ENCODE peak calls at places on chromosomes 7 and 10, in four cellular contexts. U, B, A and V are unnamed samples.
A peak's percentile ranks its signal among the peaks of the same experiment; 100 is the strongest.

GRCh38 chr7:95672434-95672833 is 76.1 kb upstream of the PDK4 start:
- DNase-seq in B (no peak), A (no peak), U (no peak), V (no peak)

GRCh38 chr7:105876964-105877601 is 684 bp upstream of the ATXN7L1 start:
- DNase-seq in B (peak; percentile 66), U (peak; percentile 70), A (peak; percentile 53), V (peak; percentile 58)

GRCh38 chr7:20350518-20350951 is 19.8 kb downstream of the ITGB8 start:
- DNase-seq in U (no peak), A (peak; percentile 63), B (no peak), V (no peak)

GRCh38 chr7:909358-910329 is 33.3 kb downstream of the GET4 start:
- DNase-seq in A (no peak), B (no peak), U (peak; percentile 80), V (peak; percentile 83)

GRCh38 chr10:78910476-78910875 is 158.3 kb upstream of the ZMIZ1 start:
- DNase-seq in U (no peak), B (no peak), A (no peak), V (no peak)

GRCh38 chr7:5636914-5637313 is 144.5 kb downstream of the RNF216 start:
- DNase-seq in A (peak; percentile 68), U (peak; percentile 93), B (no peak), V (peak; percentile 79)

GRCh38 chr10:34670101-34670500 is 145.0 kb downstream of the PARD3 start:
- DNase-seq in B (no peak), U (no peak), A (no peak), V (no peak)

GRCh38 chr10:88598060-88598459 is 11.5 kb downstream of the LIPJ start:
- DNase-seq in U (no peak), A (no peak), B (no peak), V (no peak)

GRCh38 chr10:68992721-68993440 is 4.3 kb downstream of the KIFBP start:
- DNase-seq in U (peak; percentile 82), A (no peak), B (no peak), V (peak; percentile 74)

GRCh38 chr10:4981722-4982471 is 18.7 kb downstream of the AKR1C1 start:
- DNase-seq in A (no peak), B (no peak), U (no peak), V (no peak)

GRCh38 chr10:132570771-132571564 is 33.4 kb downstream of the INPP5A start:
- DNase-seq in A (no peak), B (no peak), U (peak; percentile 67), V (no peak)

GRCh38 chr7:595621-596010 is 76.0 kb upstream of the PDGFA start:
- DNase-seq in A (no peak), U (no peak), B (no peak), V (no peak)

GRCh38 chr7:6536899-6537298 is 14.4 kb downstream of the GRID2IP start:
- DNase-seq in U (no peak), A (no peak), B (peak; percentile 79), V (peak; percentile 44)

GRCh38 chr7:105621617-105622016 is 40.3 kb upstream of the EFCAB10 start:
- DNase-seq in A (peak; percentile 65), U (no peak), B (no peak), V (peak; percentile 45)

GRCh38 chr10:122557516-122557915 is 3.0 kb upstream of the DMBT1 start:
- DNase-seq in A (no peak), B (no peak), U (no peak), V (no peak)

GRCh38 chr10:2985729-2986232 is 81.6 kb upstream of the PFKP start:
- DNase-seq in A (no peak), B (no peak), U (no peak), V (peak; percentile 65)

GRCh38 chr10:5628798-5629788 is 37.3 kb downstream of the ASB13 start:
- DNase-seq in U (no peak), A (no peak), B (no peak), V (no peak)

GRCh38 chr10:18418579-18419210 is 232.7 kb downstream of the NSUN6 start:
- DNase-seq in A (no peak), U (no peak), B (no peak), V (no peak)

GRCh38 chr10:117370205-117370604 is 5.0 kb downstream of the PDZD8 start:
- DNase-seq in U (no peak), A (no peak), B (no peak), V (no peak)

GRCh38 chr7:79290398-79290797 is 163.1 kb downstream of the MAGI2 start:
- DNase-seq in A (no peak), B (no peak), U (no peak), V (no peak)

GRCh38 chr7:33471636-33472242 is 342.4 kb downstream of the BBS9 start:
- DNase-seq in B (no peak), A (no peak), U (no peak), V (no peak)

GRCh38 chr7:47292832-47293309 is 289.0 kb downstream of the TNS3 start:
- DNase-seq in U (no peak), B (no peak), A (no peak), V (no peak)

GRCh38 chr7:134028853-134029252 is 98.3 kb upstream of the LRGUK start:
- DNase-seq in U (no peak), B (no peak), A (no peak), V (no peak)

GRCh38 chr10:81116990-81117389 is 579.3 kb downstream of the SH2D4B start:
- DNase-seq in A (no peak), B (no peak), U (no peak), V (no peak)

GRCh38 chr10:104767745-104768144 is 126.7 kb downstream of the SORCS3 start:
- DNase-seq in A (no peak), U (no peak), B (no peak), V (no peak)

GRCh38 chr7:29353810-29354209 is 159.2 kb downstream of the CHN2 start:
- DNase-seq in B (no peak), U (no peak), A (no peak), V (no peak)
- H3K4me3 ChIP-seq in B (no peak overlapping the region), U (no peak overlapping the region), A (no peak overlapping the region), V (no peak overlapping the region)

DNA sequence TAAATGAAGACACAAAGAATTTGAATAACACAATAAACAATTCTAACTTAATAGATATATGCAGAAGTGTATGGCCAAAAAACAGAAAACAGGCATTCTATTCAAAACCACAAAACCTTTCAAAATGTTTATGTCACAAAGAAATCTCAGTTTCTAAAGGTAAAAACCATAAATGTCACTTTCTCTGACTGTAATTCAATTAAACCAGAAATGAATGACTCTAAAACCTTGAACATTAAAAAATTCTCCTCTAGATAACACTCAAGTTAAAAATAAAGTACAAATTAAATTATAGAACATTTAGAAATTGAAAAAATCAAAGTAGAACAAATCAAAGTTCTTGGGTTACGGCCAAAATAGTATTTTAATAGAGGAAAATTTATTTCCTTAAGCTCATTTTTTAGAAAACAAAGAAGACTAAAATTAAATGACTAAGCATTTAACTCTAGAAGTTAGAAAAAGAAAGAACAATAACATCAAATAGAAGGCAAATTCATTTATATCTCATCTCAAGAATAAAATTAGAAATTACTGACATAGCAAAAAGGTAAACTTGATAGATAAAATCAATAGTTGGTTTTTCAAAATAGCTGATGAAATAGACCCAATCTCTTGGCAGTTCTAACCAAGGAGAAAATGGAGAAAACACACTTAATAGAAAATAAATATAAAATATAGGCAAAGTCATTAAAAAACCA is 198.8 kb downstream of the TEX36 start:
- DNase-seq in B (no peak), U (no peak), A (no peak), V (no peak)
- H3K27me3 ChIP-seq in B (peaks cover 3% of the 10 kb centered on the region), U (no peaks in the 10 kb centered on the region), A (peaks cover 3% of the 10 kb centered on the region), V (peaks cover 16% of the 10 kb centered on the region)

DNA sequence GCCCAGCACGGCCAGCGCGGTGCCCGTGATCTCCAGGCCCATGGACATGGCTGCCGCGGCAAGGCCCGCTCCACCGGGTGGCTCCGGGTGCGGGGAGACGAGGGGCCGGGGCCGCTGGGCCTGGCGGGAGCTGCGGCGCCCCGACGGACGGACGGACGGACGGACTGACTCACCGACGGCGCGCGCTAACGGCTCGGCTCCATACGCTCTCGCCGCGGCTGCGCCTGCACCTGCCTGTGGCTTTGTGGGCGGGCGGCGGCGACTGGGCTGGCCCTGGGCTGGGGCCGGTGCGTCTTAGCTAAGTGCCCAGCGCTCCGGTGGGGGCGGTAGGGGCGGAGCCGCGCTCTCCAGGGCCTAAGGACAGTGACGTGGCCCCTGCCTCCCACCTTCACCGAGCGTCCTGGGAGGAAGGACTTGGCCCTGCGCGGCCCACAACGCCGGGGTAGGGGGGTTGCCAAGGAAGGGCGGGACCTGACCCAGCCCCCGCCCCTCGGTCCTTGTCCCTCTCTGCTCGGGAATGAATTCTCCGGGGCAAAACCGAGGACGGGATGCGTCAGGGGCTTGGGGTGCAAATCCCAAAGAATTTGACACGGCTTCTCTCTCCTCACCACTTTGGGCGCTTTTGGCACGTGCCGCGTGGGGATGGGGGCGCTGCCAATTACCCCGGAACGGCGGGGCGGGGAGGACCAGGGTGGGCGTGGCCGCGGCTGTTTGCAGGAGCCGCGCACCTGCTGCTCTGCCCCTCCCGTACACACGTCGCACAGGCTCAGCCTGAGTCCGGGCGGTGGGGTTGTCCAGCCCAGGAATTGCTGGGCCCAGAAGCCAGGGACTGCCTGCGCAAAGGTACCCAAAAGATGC is at the start of gene CLDN3:
- DNase-seq in A (no peak), U (no peak), B (peak; percentile 23), V (no peak)
- H3K4me3 ChIP-seq in A (peak within 1 kb of the TSS; percentile 18), U (peak within 1 kb of the TSS; percentile 25), B (peak within 1 kb of the TSS; percentile 42), V (no peak within 1 kb of the TSS)

GRCh38 chr7:97001221-97001620 is 4.1 kb upstream of the DLX6 start:
- DNase-seq in U (no peak), A (no peak), B (no peak), V (no peak)
- H3K27me3 ChIP-seq in U (peaks cover 34% of the 10 kb centered on the region), A (peaks cover 97% of the 10 kb centered on the region), B (no peaks in the 10 kb centered on the region), V (no peaks in the 10 kb centered on the region)

GRCh38 chr10:31803606-31804195 is 124.9 kb downstream of the ARHGAP12 start:
- DNase-seq in A (no peak), U (no peak), B (no peak), V (no peak)

GRCh38 chr10:31808258-31809218 is 120.1 kb downstream of the ARHGAP12 start:
- DNase-seq in B (peak; percentile 28), U (no peak), A (no peak), V (peak; percentile 8)

GRCh38 chr10:31799181-31799580 is 129.4 kb downstream of the ARHGAP12 start:
- DNase-seq in A (no peak), U (no peak), B (no peak), V (no peak)

DNA sequence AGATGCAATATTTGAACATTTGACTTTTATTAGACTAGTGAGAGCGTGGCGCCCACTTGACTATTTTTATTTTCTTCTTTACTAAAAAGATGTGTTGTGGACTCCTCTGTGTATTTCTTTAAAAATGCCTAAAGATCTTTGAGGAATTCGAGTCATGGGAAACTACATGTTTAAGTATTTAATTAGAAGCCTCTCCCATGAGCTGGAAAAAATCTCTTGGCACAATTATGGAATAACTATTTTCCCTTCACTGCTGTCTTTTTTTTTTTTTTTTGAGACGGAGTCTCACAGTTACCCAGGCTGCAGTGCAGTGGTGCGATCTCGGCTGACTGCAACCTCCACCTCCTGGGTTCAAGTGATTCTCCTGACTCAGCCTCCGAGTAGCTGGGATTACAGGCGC is 124.2 kb downstream of the ARHGAP12 start:
- DNase-seq in A (no peak), U (no peak), B (no peak), V (no peak)
- H3K4me3 ChIP-seq in A (no peak overlapping the region), U (no peak overlapping the region), B (no peak overlapping the region), V (no peak overlapping the region)

DNA sequence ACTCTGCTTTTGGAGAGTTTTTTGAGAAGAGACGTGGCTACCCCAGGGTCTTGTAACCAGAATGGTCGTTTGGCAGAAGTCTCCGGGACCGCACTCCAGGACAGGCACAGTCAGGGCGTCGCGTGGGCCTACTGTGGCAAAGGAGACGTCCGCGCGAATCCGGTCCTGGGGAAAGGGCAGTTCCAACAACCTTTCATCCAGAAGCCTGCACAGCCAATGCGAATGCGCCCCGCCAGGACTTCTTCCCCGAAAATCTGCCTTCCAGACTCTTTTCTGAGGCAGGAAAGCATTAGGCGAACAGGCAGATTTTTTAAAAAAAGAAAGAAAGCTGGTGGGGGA is 2.0 kb downstream of the HPSE2 start:
- DNase-seq in B (no peak), U (no peak), A (no peak), V (no peak)
- H3K27me3 ChIP-seq in B (peaks cover 59% of the 10 kb centered on the region), U (peaks cover 5% of the 10 kb centered on the region), A (peaks cover 54% of the 10 kb centered on the region), V (peaks cover 9% of the 10 kb centered on the region)

GRCh38 chr7:55526770-55527169 is 45.5 kb downstream of the VOPP1 start:
- DNase-seq in U (no peak), B (no peak), A (peak; percentile 63), V (no peak)
- H3K4me3 ChIP-seq in U (no peak overlapping the region), B (no peak overlapping the region), A (peak overlapping the region; percentile 32), V (no peak overlapping the region)